ENCODE peak calls at places on chromosomes 3 and 15, in four cellular contexts. One of them, this sample, is unnamed.

GRCh38 chr15:71732636-71733035 is 77.7 kb upstream of the NR2E3 start:
- DNase-seq in cardiac fibroblast: no peak
- DNase-seq in astrocyte of the cerebellum: no peak
- DNase-seq in A549: no peak
- DNase-seq in this sample: no peak

GRCh38 chr3:159123877-159124276 is 322.0 kb downstream of the MFSD1 start:
- DNase-seq in cardiac fibroblast: no peak
- DNase-seq in astrocyte of the cerebellum: no peak
- DNase-seq in A549: no peak
- DNase-seq in this sample: no peak

GRCh38 chr15:31131853-31132375 is 30.4 kb upstream of the TRPM1 start:
- DNase-seq in A549: no peak
- DNase-seq in astrocyte of the cerebellum: no peak
- DNase-seq in cardiac fibroblast: no peak
- DNase-seq in this sample: no peak

GRCh38 chr15:48126667-48127355 is 6.0 kb downstream of the SLC24A5 start:
- DNase-seq in astrocyte of the cerebellum: no peak
- DNase-seq in cardiac fibroblast: no peak
- DNase-seq in A549: no peak
- DNase-seq in this sample: no peak

GRCh38 chr3:174495231-174495755 is 363.8 kb upstream of the NAALADL2 start:
- DNase-seq in A549: no peak
- DNase-seq in cardiac fibroblast: peak
- DNase-seq in astrocyte of the cerebellum: peak
- DNase-seq in this sample: peak

GRCh38 chr3:79490165-79491028 is 277.4 kb downstream of the ROBO1 start:
- DNase-seq in astrocyte of the cerebellum: peak
- DNase-seq in A549: no peak
- DNase-seq in cardiac fibroblast: peak
- DNase-seq in this sample: no peak

GRCh38 chr3:97680696-97681095 is 83.9 kb upstream of the ARL6 start:
- DNase-seq in A549: no peak
- DNase-seq in astrocyte of the cerebellum: no peak
- DNase-seq in cardiac fibroblast: no peak
- DNase-seq in this sample: no peak

GRCh38 chr3:24025805-24026204 is 80.7 kb downstream of the NR1D2 start:
- DNase-seq in astrocyte of the cerebellum: no peak
- DNase-seq in A549: no peak
- DNase-seq in cardiac fibroblast: no peak
- DNase-seq in this sample: no peak

GRCh38 chr3:46987485-46988401 is 8.3 kb downstream of the NBEAL2 start:
- DNase-seq in A549: peak
- DNase-seq in astrocyte of the cerebellum: no peak
- DNase-seq in cardiac fibroblast: peak
- DNase-seq in this sample: no peak

GRCh38 chr3:42387802-42388651 is 22.4 kb downstream of the LYZL4 start:
- DNase-seq in cardiac fibroblast: peak
- DNase-seq in A549: no peak
- DNase-seq in astrocyte of the cerebellum: no peak
- DNase-seq in this sample: no peak

GRCh38 chr3:119769394-119770149 is 12.3 kb upstream of the NR1I2 start:
- DNase-seq in A549: no peak
- DNase-seq in astrocyte of the cerebellum: no peak
- DNase-seq in cardiac fibroblast: peak
- DNase-seq in this sample: no peak

GRCh38 chr15:68646751-68647150 is 68.0 kb downstream of the CORO2B start:
- DNase-seq in A549: no peak
- DNase-seq in cardiac fibroblast: no peak
- DNase-seq in astrocyte of the cerebellum: no peak
- DNase-seq in this sample: no peak

GRCh38 chr3:96106701-96107100 is 707.7 kb upstream of the EPHA6 start:
- DNase-seq in A549: no peak
- DNase-seq in cardiac fibroblast: no peak
- DNase-seq in astrocyte of the cerebellum: no peak
- DNase-seq in this sample: no peak

GRCh38 chr3:62493116-62493801 is 119.9 kb upstream of the FEZF2 start:
- DNase-seq in astrocyte of the cerebellum: no peak
- DNase-seq in cardiac fibroblast: peak
- DNase-seq in A549: no peak
- DNase-seq in this sample: no peak

GRCh38 chr15:52427804-52428203 is 100.9 kb downstream of the MYO5A start:
- DNase-seq in astrocyte of the cerebellum: peak
- DNase-seq in cardiac fibroblast: peak
- DNase-seq in A549: no peak
- DNase-seq in this sample: peak

GRCh38 chr3:25899352-25900101 is 109.6 kb downstream of the OXSM start:
- DNase-seq in A549: no peak
- DNase-seq in cardiac fibroblast: no peak
- DNase-seq in astrocyte of the cerebellum: no peak
- DNase-seq in this sample: no peak

DNA sequence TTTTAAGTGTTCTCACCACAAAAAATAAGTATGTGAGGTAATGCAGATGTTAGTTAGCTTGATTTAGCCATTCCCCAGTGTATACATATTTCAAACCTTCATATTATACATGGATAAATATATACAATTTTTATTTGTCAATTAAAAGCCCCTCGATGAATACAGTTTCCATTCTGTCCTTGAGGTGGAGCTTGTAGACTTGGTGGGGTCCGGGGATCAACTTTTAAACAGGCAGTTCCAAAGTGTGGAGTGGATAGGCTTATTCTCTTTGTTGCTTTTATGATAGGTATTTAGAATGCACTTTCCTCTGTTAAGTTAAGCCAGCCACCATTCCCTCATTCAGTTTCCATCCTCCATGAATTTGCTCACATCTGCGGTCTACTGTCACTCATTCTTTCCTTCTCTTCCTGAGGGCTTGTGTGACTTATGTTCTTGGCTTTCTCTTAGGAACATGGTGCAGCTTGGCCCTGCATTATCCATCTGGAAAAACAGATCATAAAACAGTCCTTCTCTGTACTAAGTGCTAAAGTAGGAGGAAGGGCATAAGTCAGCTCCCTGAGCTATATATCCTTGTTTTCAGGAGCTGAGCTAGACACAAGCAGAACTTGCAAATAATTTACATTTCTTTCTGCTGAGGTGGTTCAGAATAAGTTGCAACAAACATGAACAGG is 149.1 kb downstream of the NFKBIZ start:
- DNase-seq in cardiac fibroblast: no peak
- DNase-seq in A549: peak
- DNase-seq in astrocyte of the cerebellum: no peak
- DNase-seq in this sample: no peak
- TF ChIP-seq CTCF in cardiac fibroblast: no peak
- TF ChIP-seq CTCF in A549: peak
- TF ChIP-seq CTCF in astrocyte of the cerebellum: no peak
- TF ChIP-seq CTCF in this sample: no peak

GRCh38 chr15:58360421-58361090 is 71.2 kb upstream of the LIPC start:
- DNase-seq in astrocyte of the cerebellum: no peak
- DNase-seq in A549: no peak
- DNase-seq in cardiac fibroblast: no peak
- DNase-seq in this sample: no peak
- TF ChIP-seq CTCF in astrocyte of the cerebellum: no peak
- TF ChIP-seq CTCF in A549: no peak
- TF ChIP-seq CTCF in cardiac fibroblast: no peak
- TF ChIP-seq CTCF in this sample: no peak

GRCh38 chr3:157755254-157755653 is 252.0 kb upstream of the VEPH1 start:
- DNase-seq in A549: no peak
- DNase-seq in astrocyte of the cerebellum: no peak
- DNase-seq in cardiac fibroblast: peak
- DNase-seq in this sample: no peak
- TF ChIP-seq CTCF in A549: no peak
- TF ChIP-seq CTCF in astrocyte of the cerebellum: no peak
- TF ChIP-seq CTCF in cardiac fibroblast: peak
- TF ChIP-seq CTCF in this sample: peak

GRCh38 chr3:194315965-194316361 is 35.2 kb downstream of the CPN2 start:
- DNase-seq in cardiac fibroblast: peak
- DNase-seq in astrocyte of the cerebellum: no peak
- DNase-seq in A549: peak
- DNase-seq in this sample: no peak
- TF ChIP-seq CTCF in cardiac fibroblast: no peak
- TF ChIP-seq CTCF in astrocyte of the cerebellum: no peak
- TF ChIP-seq CTCF in A549: no peak
- TF ChIP-seq CTCF in this sample: no peak

GRCh38 chr3:177898185-177898584 is 638.1 kb upstream of the KCNMB2 start:
- DNase-seq in astrocyte of the cerebellum: no peak
- DNase-seq in cardiac fibroblast: no peak
- DNase-seq in A549: no peak
- DNase-seq in this sample: no peak

GRCh38 chr3:177889158-177889557 is 647.1 kb upstream of the KCNMB2 start:
- DNase-seq in astrocyte of the cerebellum: no peak
- DNase-seq in A549: no peak
- DNase-seq in cardiac fibroblast: no peak
- DNase-seq in this sample: no peak

GRCh38 chr3:177887475-177887874 is 648.8 kb upstream of the KCNMB2 start:
- DNase-seq in astrocyte of the cerebellum: no peak
- DNase-seq in A549: no peak
- DNase-seq in cardiac fibroblast: no peak
- DNase-seq in this sample: no peak

GRCh38 chr3:177894021-177894690 is 642.1 kb upstream of the KCNMB2 start:
- DNase-seq in cardiac fibroblast: peak
- DNase-seq in astrocyte of the cerebellum: no peak
- DNase-seq in A549: no peak
- DNase-seq in this sample: no peak

GRCh38 chr3:177893321-177893720 is 642.9 kb upstream of the KCNMB2 start:
- DNase-seq in A549: no peak
- DNase-seq in astrocyte of the cerebellum: no peak
- DNase-seq in cardiac fibroblast: peak
- DNase-seq in this sample: no peak
- TF ChIP-seq CTCF in A549: no peak
- TF ChIP-seq CTCF in astrocyte of the cerebellum: no peak
- TF ChIP-seq CTCF in cardiac fibroblast: peak
- TF ChIP-seq CTCF in this sample: peak

GRCh38 chr3:128858167-128858566 is 21.3 kb upstream of the ACAD9 start:
- DNase-seq in cardiac fibroblast: no peak
- DNase-seq in A549: no peak
- DNase-seq in astrocyte of the cerebellum: no peak
- DNase-seq in this sample: no peak
- TF ChIP-seq CTCF in cardiac fibroblast: no peak
- TF ChIP-seq CTCF in A549: no peak
- TF ChIP-seq CTCF in astrocyte of the cerebellum: no peak
- TF ChIP-seq CTCF in this sample: no peak

DNA sequence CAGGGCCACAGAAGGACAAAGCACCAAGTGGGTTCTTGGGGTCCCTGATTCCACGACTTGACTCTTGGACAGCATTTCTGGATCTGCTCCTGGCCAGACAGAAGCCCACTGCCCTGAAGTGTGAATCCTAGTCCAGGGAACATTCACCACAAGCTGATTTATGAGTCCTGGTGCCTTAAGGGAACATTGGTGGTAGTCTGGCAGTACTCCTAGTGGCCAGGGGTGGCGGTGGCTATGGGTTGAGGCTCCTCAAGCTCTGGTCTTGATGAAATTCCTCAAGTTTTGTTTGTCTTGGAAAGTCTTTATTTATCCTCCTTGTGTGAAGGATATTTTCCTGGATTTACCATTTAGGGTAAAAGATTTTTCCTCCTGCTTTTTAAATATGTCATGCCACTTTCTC is 307.5 kb downstream of the PYDC2 start:
- DNase-seq in astrocyte of the cerebellum: no peak
- DNase-seq in cardiac fibroblast: no peak
- DNase-seq in A549: peak
- DNase-seq in this sample: no peak
- TF ChIP-seq CTCF in astrocyte of the cerebellum: peak
- TF ChIP-seq CTCF in cardiac fibroblast: no peak
- TF ChIP-seq CTCF in A549: no peak
- TF ChIP-seq CTCF in this sample: no peak

This sample was measured in AG09309.